ENCODE peak calls at places on chromosome 19, in nine cellular contexts. M is thyroid gland, C is neural crest cell, D is mucosa of descending colon, K is HFF-Myc, I is transverse colon, X is fibroblast of villous mesenchyme, W is choroid plexus epithelial cell, S is esophagus muscularis mucosa. A is an unnamed sample.

GRCh38 chr19:54551293-54551692 is 22.3 kb upstream of the LILRA2 start:
- DNase-seq in M (no peak), C (no peak), D (no peak), K (no peak), I (no peak), X (no peak), W (no peak), S (peak; percentile 5), A (no peak)

GRCh38 chr19:47699360-47699917 is 13.8 kb upstream of the EHD2 start:
- DNase-seq in M (peak; percentile 34), C (peak; percentile 67), D (peak; percentile 73), K (no peak), I (peak; percentile 52), X (peak; percentile 36), W (peak; percentile 56), S (no peak), A (no peak)

GRCh38 chr19:43723588-43723987 is 7.7 kb downstream of the IRGC start:
- DNase-seq in M (no peak), C (no peak), D (no peak), K (no peak), I (no peak), X (peak; percentile 18), W (no peak), S (no peak), A (no peak)

GRCh38 chr19:57887195-57887941 is 1.5 kb downstream of the ZNF814 start:
- DNase-seq in M (peak; percentile 44), C (no peak), D (no peak), K (no peak), I (peak; percentile 12), X (peak; percentile 76), W (peak; percentile 39), S (no peak), A (no peak)

GRCh38 chr19:31290926-31291590 is 58.2 kb downstream of the TSHZ3 start:
- DNase-seq in M (no peak), C (no peak), D (no peak), K (no peak), I (no peak), X (no peak), W (no peak), S (no peak), A (no peak)

GRCh38 chr19:29315566-29315965 is 102.6 kb upstream of the UQCRFS1 start:
- DNase-seq in M (no peak), C (no peak), D (no peak), K (no peak), I (no peak), X (no peak), W (no peak), S (no peak), A (no peak)

GRCh38 chr19:13100031-13100588 is 2.5 kb downstream of the LYL1 start:
- DNase-seq in M (no peak), C (no peak), D (no peak), K (no peak), I (no peak), X (no peak), W (no peak), S (no peak), A (no peak)

GRCh38 chr19:47272448-47273312 is 2.0 kb upstream of the INAFM1 start:
- DNase-seq in M (peak; percentile 48), C (no peak), D (peak; percentile 76), K (no peak), I (peak; percentile 64), X (peak; percentile 83), W (peak; percentile 77), S (peak; percentile 93), A (no peak)

GRCh38 chr19:10372698-10373097 is 7.7 kb downstream of the TYK2 start:
- DNase-seq in M (no peak), C (no peak), D (no peak), K (no peak), I (no peak), X (no peak), W (no peak), S (no peak), A (no peak)

GRCh38 chr19:16457195-16457953 is 14.4 kb downstream of the EPS15L1 start:
- DNase-seq in M (peak; percentile 98), C (peak; percentile 36), D (no peak), K (no peak), I (no peak), X (peak; percentile 72), W (peak; percentile 67), S (no peak), A (no peak)

GRCh38 chr19:50932018-50932689 is 20.7 kb downstream of the KLK5 start:
- DNase-seq in M (no peak), C (no peak), D (no peak), K (no peak), I (no peak), X (no peak), W (no peak), S (no peak), A (no peak)

DNA sequence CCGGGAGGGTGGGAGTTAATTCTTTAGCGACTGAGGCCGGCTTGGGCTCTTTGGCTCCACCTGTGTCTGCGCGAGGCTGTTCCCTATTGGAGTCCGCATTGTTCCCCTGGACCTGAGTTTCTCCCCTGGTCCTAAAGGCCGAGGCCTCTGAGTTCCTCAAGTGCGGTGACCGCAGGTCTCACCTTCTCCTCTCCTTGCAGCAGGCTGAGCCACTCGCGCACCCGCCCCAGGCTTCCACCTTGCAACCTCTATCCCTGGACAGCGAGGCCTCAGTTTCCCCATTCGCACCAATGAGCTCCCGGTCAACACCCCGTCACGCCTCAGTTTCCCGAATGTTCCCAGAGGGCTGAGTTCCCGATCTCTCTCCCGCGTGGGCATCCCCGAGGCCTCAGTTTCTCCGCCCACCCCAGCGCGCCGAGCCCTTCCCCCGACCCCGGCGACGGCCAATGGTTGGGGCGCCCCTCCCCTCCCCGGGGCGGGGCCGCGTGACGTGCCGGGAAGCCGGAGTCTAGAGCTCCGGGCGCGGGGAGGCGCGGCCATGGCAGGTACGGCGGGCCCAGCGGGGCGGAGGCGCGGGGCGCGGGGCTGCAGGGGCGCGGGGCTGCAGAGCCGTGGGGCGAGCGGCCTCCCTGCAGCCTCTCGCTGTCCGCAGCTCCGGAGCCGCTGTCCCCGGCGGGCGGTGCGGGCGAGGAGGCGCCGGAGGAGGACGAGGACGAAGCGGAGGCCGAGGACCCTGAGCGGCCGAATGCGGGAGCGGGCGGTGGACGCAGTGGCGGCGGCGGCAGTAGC is at the start of gene MPND:
- DNase-seq in M (peak; percentile 93), C (peak; percentile 86), D (peak; percentile 97), K (no peak), I (peak; percentile 95), X (peak; percentile 79), W (peak; percentile 81), S (peak; percentile 97), A (peak; percentile 99)
- TF ChIP-seq CTCF in M (peak; percentile 17), C (peak; percentile 44), D (no peak), K (peak; percentile 20), I (peak; percentile 57), X (peak; percentile 13), W (peak; percentile 52), S (peak; percentile 32), A (peak; percentile 74)

GRCh38 chr19:932647-933552 is 7.1 kb downstream of the ARID3A start:
- DNase-seq in M (no peak), C (peak; percentile 56), D (peak; percentile 72), K (peak; percentile 92), I (peak; percentile 75), X (peak; percentile 97), W (peak; percentile 98), S (no peak), A (no peak)
- TF ChIP-seq CTCF in M (no peak), C (no peak), D (no peak), K (no peak), I (no peak), X (peak; percentile 22), W (no peak), S (no peak), A (no peak)

DNA sequence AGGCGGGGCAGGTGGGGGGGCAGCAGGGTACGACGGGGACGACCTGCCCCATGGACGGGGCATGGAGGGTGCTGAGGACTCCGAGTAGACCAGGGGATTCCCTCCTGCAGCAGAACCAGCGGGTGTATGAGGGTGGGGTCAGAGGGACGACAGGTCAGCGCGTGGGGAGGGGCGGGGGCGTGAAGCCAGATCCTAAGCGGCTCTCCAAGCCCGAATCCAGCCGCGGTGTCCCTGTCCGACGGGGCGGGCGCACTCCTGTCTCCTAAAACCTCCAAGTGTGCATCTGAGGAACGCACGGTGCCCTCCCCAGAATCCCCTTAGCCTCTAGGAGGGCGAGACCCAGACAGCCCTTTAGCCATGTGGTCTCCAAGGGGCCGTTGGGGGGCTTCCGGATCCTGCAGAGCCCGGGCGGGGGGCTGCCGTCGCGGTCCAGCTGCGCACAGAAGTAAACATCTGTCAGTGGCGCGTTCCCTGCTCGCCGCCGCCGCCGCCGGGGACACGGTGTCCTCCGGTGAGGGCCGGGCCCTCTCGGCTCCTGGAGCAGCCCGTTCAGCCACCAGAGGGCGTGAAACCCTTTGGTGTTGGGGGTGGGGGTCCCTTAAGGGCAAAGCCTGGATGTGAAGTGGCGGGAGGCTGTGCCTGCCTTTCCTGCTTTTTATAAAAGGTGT is 732 bp downstream of the NRTN start:
- DNase-seq in M (peak; percentile 79), C (peak; percentile 94), D (peak; percentile 87), K (no peak), I (peak; percentile 87), X (peak; percentile 56), W (peak; percentile 55), S (no peak), A (peak; percentile 91)
- TF ChIP-seq CTCF in M (peak; percentile 62), C (peak; percentile 83), D (peak; percentile 71), K (peak; percentile 80), I (peak; percentile 92), X (peak; percentile 76), W (peak; percentile 79), S (peak; percentile 92), A (peak; percentile 88)

DNA sequence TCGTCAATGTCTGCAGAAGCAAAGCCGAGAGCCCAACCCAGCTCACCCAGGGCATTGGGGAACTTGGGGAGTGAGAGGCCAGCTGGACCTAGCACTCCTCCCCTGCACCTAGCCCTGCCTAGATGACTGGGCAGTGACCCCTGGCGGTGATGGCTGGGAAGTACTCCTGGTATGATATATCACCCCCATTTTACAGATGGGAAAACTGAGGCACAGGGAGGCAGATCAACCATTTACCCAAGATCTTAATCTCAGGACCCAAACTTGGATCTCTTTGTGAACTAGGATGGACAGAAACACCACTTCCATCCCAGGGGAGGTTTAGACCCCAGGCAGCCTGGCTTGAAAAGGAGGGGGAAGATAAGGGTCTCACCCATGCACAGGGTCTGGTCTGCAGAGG is 43.5 kb downstream of the CCL25 start:
- DNase-seq in M (no peak), C (no peak), D (no peak), K (no peak), I (no peak), X (no peak), W (no peak), S (no peak), A (no peak)
- TF ChIP-seq CTCF in M (no peak), C (no peak), D (no peak), K (no peak), I (no peak), X (no peak), W (no peak), S (no peak), A (no peak)